ENCODE peak calls at places on chromosomes 16 and 17, in four cellular contexts. B, X, D and V are unnamed samples.

GRCh38 chr17:13222931-13223330 is 205.1 kb upstream of the ELAC2 start:
- DNase-seq in B (no peak), X (no peak), D (no peak), V (no peak)

GRCh38 chr17:50393700-50394099 is 3.6 kb downstream of the LRRC59 start:
- DNase-seq in D (no peak), B (no peak), X (no peak), V (no peak)

GRCh38 chr17:75501378-75502071 is 13.8 kb downstream of the CASKIN2 start:
- DNase-seq in X (no peak), D (no peak), B (no peak), V (no peak)

GRCh38 chr17:45231481-45232116 is 9.9 kb downstream of the FMNL1 start:
- DNase-seq in B (no peak), X (no peak), D (no peak), V (no peak)

GRCh38 chr16:80948886-80949502 is 57.7 kb downstream of the CMC2 start:
- DNase-seq in D (no peak), B (peak; percentile 58), X (peak; percentile 77), V (no peak)

GRCh38 chr17:78300962-78301820 is 58.7 kb downstream of the SOCS3 start:
- DNase-seq in X (no peak), D (no peak), B (no peak), V (no peak)

GRCh38 chr17:63932008-63932561 is at the start of gene CD79B:
- DNase-seq in B (no peak), D (peak; percentile 20), X (peak; percentile 56), V (peak; percentile 48)

GRCh38 chr17:9645858-9646555 is 690 bp downstream of the USP43 start:
- DNase-seq in X (no peak), D (no peak), B (peak; percentile 24), V (no peak)

GRCh38 chr17:46944931-46945330 is 22.0 kb downstream of the GOSR2 start:
- DNase-seq in D (no peak), B (no peak), X (no peak), V (no peak)

GRCh38 chr16:62029947-62030346 is 6.3 kb downstream of the CDH8 start:
- DNase-seq in D (no peak), B (no peak), X (no peak), V (no peak)

GRCh38 chr17:32755045-32755805 is 121.7 kb downstream of the MYO1D start:
- DNase-seq in D (no peak), X (no peak), B (no peak), V (no peak)

GRCh38 chr16:28990375-28991040 is 5.7 kb downstream of the LAT start:
- DNase-seq in X (no peak), B (no peak), D (peak; percentile 45), V (peak; percentile 60)

GRCh38 chr16:75616541-75617010 is 6.5 kb downstream of the ADAT1 start:
- DNase-seq in X (no peak), B (no peak), D (no peak), V (no peak)

GRCh38 chr17:39235555-39236221 is 9.9 kb upstream of the STAC2 start:
- DNase-seq in X (no peak), D (no peak), B (no peak), V (no peak)

GRCh38 chr17:74491645-74492044 is 25.2 kb downstream of the CD300A start:
- DNase-seq in B (no peak), D (no peak), X (no peak), V (no peak)

GRCh38 chr16:15415411-15416070 is 18.8 kb upstream of the BMERB1 start:
- DNase-seq in B (no peak), D (no peak), X (no peak), V (no peak)

GRCh38 chr17:74941128-74941725 is 5.5 kb downstream of the OTOP3 start:
- DNase-seq in D (no peak), B (no peak), X (no peak), V (no peak)

GRCh38 chr17:64773836-64774761 is 112.0 kb upstream of the SMURF2 start:
- DNase-seq in X (peak; percentile 63), D (no peak), B (no peak), V (no peak)

GRCh38 chr17:81719410-81720266 is 7.6 kb downstream of the SLC25A10 start:
- DNase-seq in B (no peak), X (no peak), D (no peak), V (no peak)

GRCh38 chr17:62724398-62725146 is 83.5 kb downstream of the MARCHF10 start:
- DNase-seq in D (peak; percentile 47), X (no peak), B (no peak), V (peak; percentile 46)

GRCh38 chr17:34624767-34625389 is 45.5 kb downstream of the TMEM132E start:
- DNase-seq in B (no peak), X (no peak), D (no peak), V (no peak)

GRCh38 chr17:29090746-29091395 is 47.9 kb downstream of the PIPOX start:
- DNase-seq in X (no peak), B (no peak), D (no peak), V (no peak)

GRCh38 chr17:17221329-17221728 is 15.2 kb upstream of the PLD6 start:
- DNase-seq in D (no peak), X (peak; percentile 41), B (no peak), V (no peak)

GRCh38 chr17:4583206-4583605 is 1.1 kb upstream of the SMTNL2 start:
- DNase-seq in D (no peak), B (no peak), X (peak; percentile 32), V (no peak)

GRCh38 chr17:4584835-4585187 is 482 bp downstream of the SMTNL2 start:
- DNase-seq in X (peak; percentile 71), B (no peak), D (no peak), V (no peak)

GRCh38 chr17:4584125-4584834 is at the start of gene SMTNL2:
- DNase-seq in D (no peak), X (peak; percentile 93), B (peak; percentile 80), V (no peak)

GRCh38 chr17:4582691-4583090 is 1.6 kb upstream of the SMTNL2 start:
- DNase-seq in D (no peak), X (peak; percentile 41), B (no peak), V (no peak)

GRCh38 chr17:4583796-4584124 is 569 bp upstream of the SMTNL2 start:
- DNase-seq in X (peak; percentile 79), B (no peak), D (no peak), V (no peak)
- TF ChIP-seq CTCF in X (peak; percentile 49), B (peak; percentile 63), D (no peak), V (peak; percentile 22)

GRCh38 chr17:70390059-70390458 is 220.7 kb downstream of the KCNJ2 start:
- DNase-seq in X (no peak), D (no peak), B (no peak), V (no peak)

GRCh38 chr17:70394833-70395232 is 225.5 kb downstream of the KCNJ2 start:
- DNase-seq in B (no peak), X (no peak), D (no peak), V (no peak)

DNA sequence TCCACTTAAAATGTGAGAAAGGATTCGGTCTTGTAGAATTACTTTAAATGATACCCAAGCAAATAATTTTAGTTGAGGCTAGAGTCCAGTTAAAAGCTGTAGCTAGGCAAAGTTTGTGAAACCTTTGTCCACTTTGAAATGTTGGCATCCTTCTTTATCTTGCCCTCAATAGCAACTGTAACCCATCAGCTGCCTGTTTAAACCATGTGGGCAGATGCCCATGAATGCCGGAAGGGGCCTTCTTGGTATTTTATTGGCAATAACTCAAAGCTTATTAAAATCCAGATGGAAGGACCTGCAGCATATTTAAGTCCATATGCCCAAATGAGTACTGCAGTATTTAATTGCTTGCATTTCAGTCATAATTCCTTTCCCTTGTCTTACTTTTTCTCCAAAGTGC is 225.1 kb downstream of the KCNJ2 start:
- DNase-seq in X (no peak), B (no peak), D (no peak), V (no peak)
- H3K9me3 ChIP-seq in X (no peaks in the 10 kb centered on the region), B (no peaks in the 10 kb centered on the region), D (no peaks in the 10 kb centered on the region), V (no peaks in the 10 kb centered on the region)

GRCh38 chr16:48556210-48556912 is 53.6 kb downstream of the N4BP1 start:
- DNase-seq in X (no peak), B (no peak), D (no peak), V (no peak)
- H3K27me3 ChIP-seq in X (no peaks in the 10 kb centered on the region), B (no peaks in the 10 kb centered on the region), D (no peaks in the 10 kb centered on the region), V (no peaks in the 10 kb centered on the region)

GRCh38 chr17:42982266-42982665 is 1.9 kb downstream of the RUNDC1 start:
- DNase-seq in D (no peak), B (no peak), X (no peak), V (no peak)

GRCh38 chr17:42975265-42975664 is 4.6 kb downstream of the PTGES3L start:
- DNase-seq in X (no peak), B (no peak), D (no peak), V (no peak)

GRCh38 chr17:42980274-42980765 is at the start of gene RUNDC1:
- DNase-seq in D (peak; percentile 90), B (peak; percentile 95), X (peak; percentile 95), V (peak; percentile 84)

GRCh38 chr17:42980766-42981397 is 517 bp downstream of the RUNDC1 start:
- DNase-seq in B (peak; percentile 24), D (peak; percentile 20), X (peak; percentile 69), V (peak; percentile 46)

GRCh38 chr17:42979511-42980273 is at the start of gene PTGES3L:
- DNase-seq in D (no peak), B (peak; percentile 59), X (peak; percentile 91), V (no peak)
- TF ChIP-seq CTCF in D (no peak), B (no peak), X (no peak), V (no peak)

GRCh38 chr16:79294568-79294967 is 306.0 kb downstream of the MAF start:
- DNase-seq in X (no peak), B (no peak), D (no peak), V (no peak)
- H3K9me3 ChIP-seq in X (no peaks in the 10 kb centered on the region), B (no peaks in the 10 kb centered on the region), D (no peaks in the 10 kb centered on the region), V (no peaks in the 10 kb centered on the region)

GRCh38 chr17:7114875-7115614 is 423 bp upstream of the ASGR2 start:
- DNase-seq in X (no peak), D (no peak), B (no peak), V (no peak)

GRCh38 chr17:7122386-7122785 is 7.8 kb upstream of the ASGR2 start:
- DNase-seq in B (no peak), X (no peak), D (no peak), V (no peak)

GRCh38 chr17:7120123-7120522 is 5.5 kb upstream of the ASGR2 start:
- DNase-seq in X (no peak), D (no peak), B (no peak), V (no peak)

GRCh38 chr17:7114241-7114874 is at the start of gene ASGR2:
- DNase-seq in B (no peak), X (no peak), D (no peak), V (no peak)

DNA sequence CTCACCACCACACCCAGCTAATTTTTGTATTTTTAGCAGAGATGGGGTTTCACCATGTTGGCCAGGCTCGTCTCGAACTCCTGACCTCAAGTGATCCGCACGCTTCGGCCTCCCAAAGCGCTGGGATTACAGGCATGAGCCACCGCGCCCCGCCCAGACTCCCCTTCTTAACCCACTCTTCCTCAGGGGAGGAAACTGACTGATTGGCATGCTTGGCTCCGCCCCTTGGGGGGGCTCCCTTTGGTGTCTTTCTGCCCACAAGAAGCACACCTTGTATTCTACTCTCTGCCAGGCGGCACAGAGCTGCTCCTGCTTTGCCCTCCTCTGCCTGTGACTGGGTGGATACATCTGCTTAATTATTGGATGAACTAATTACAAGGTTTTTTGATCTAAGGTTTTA is 4.7 kb upstream of the ASGR2 start:
- DNase-seq in B (no peak), D (no peak), X (no peak), V (no peak)
- H3K27me3 ChIP-seq in B (peaks cover 52% of the 10 kb centered on the region), D (no peaks in the 10 kb centered on the region), X (peaks cover 8% of the 10 kb centered on the region), V (no peaks in the 10 kb centered on the region)

GRCh38 chr16:57723170-57723569 is 12.4 kb upstream of the KATNB1 start:
- DNase-seq in X (no peak), D (no peak), B (no peak), V (no peak)
- TF ChIP-seq CTCF in X (no peak), D (no peak), B (no peak), V (no peak)